ENCODE peak calls at places on chromosome 21, in eight cellular contexts. T is CD8-positive, alpha-beta T cell; X is OCI-LY7; J is ascending aorta; Z is breast epithelium; Y is body of pancreas; B is heart left ventricle; S is SK-N-SH. M is an unnamed sample.
A peak's percentile ranks its signal among the peaks of the same experiment; 100 is the strongest.

GRCh38 chr21:44375281-44375651 is 21.8 kb downstream of the TRPM2 start:
- DNase-seq in T (peak; percentile 19), X (no peak), J (peak; percentile 75), Z (no peak), Y (no peak), B (no peak), S (no peak), M (no peak)

GRCh38 chr21:29416268-29416667 is 117.5 kb downstream of the BACH1 start:
- DNase-seq in T (no peak), X (no peak), J (no peak), Z (no peak), Y (no peak), B (no peak), S (no peak), M (no peak)

GRCh38 chr21:16468191-16468590 is 738.4 kb downstream of the USP25 start:
- DNase-seq in T (no peak), X (no peak), J (no peak), Z (no peak), Y (no peak), B (no peak), S (no peak), M (no peak)

GRCh38 chr21:37259426-37259825 is 7.7 kb downstream of the VPS26C start:
- DNase-seq in T (no peak), X (no peak), J (no peak), Z (no peak), Y (no peak), B (no peak), S (no peak), M (no peak)

GRCh38 chr21:38841472-38841871 is 35.7 kb downstream of the ETS2 start:
- DNase-seq in T (no peak), X (no peak), J (no peak), Z (no peak), Y (no peak), B (no peak), S (no peak), M (no peak)

GRCh38 chr21:40160911-40161310 is 293.7 kb downstream of the PCP4 start:
- DNase-seq in T (no peak), X (no peak), J (no peak), Z (no peak), Y (no peak), B (no peak), S (no peak), M (peak; percentile 19)

GRCh38 chr21:35113064-35113463 is 64.0 kb upstream of the RUNX1 start:
- DNase-seq in T (no peak), X (no peak), J (no peak), Z (no peak), Y (no peak), B (no peak), S (no peak), M (no peak)

GRCh38 chr21:28932717-28933116 is 60.0 kb downstream of the LTN1 start:
- DNase-seq in T (no peak), X (no peak), J (no peak), Z (no peak), Y (no peak), B (no peak), S (no peak), M (no peak)

GRCh38 chr21:42111811-42112210 is 40.7 kb downstream of the UMODL1 start:
- DNase-seq in T (no peak), X (no peak), J (no peak), Z (no peak), Y (no peak), B (no peak), S (no peak), M (no peak)

GRCh38 chr21:42109873-42110525 is 38.9 kb downstream of the UMODL1 start:
- DNase-seq in T (no peak), X (no peak), J (no peak), Z (no peak), Y (no peak), B (no peak), S (no peak), M (no peak)

GRCh38 chr21:42112223-42112622 is 41.1 kb downstream of the UMODL1 start:
- DNase-seq in T (no peak), X (peak; percentile 48), J (no peak), Z (no peak), Y (no peak), B (no peak), S (no peak), M (no peak)

GRCh38 chr21:42111470-42111743 is 40.3 kb downstream of the UMODL1 start:
- DNase-seq in T (no peak), X (no peak), J (no peak), Z (no peak), Y (no peak), B (no peak), S (no peak), M (no peak)

DNA sequence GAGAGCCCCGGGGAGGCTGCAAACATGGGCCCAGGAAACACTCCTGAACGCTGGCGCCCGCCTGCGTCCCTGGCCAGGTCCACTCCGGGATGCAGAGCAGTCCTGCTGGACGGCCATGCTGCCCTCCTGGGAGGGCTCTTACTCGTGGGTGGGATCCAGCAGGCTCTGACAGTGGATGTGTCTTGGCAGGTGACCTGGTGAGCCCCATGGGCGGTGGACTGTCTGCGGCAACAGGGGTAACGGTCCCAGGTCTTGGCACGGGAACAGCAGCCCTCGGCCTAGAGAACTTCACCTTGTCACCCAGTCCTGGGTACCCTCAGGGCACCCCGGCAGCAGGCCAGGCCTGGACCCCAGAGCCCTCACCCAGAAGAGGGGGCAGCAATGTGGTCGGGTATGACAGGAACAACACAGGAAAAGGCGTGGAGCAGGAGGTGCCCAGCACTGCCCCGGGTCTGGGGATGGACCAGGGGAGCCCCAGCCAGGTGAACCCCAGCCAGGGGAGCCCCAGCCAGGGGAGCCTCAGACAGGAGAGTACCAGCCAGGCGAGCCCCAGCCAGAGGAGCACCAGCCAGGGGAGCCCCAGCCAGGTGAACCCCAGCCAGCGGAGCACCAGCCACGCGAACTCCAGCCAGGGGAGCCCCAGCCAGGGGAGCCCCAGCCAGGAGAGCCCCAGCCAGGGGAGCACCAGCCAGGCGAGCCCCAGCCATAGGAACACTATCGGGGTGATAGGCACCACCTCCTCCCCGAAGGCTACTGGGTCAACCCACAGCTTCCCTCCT is 39.8 kb downstream of the UMODL1 start:
- DNase-seq in T (no peak), X (no peak), J (no peak), Z (no peak), Y (no peak), B (no peak), S (no peak), M (no peak)
- H3K4me1 ChIP-seq in T (peaks cover 20% of the 10 kb centered on the region), X (peaks cover 34% of the 10 kb centered on the region), J (no peaks in the 10 kb centered on the region), Z (peaks cover 4% of the 10 kb centered on the region), Y (peaks cover 6% of the 10 kb centered on the region), B (no peaks in the 10 kb centered on the region), S (peaks cover 6% of the 10 kb centered on the region), M (peaks cover 2% of the 10 kb centered on the region)

DNA sequence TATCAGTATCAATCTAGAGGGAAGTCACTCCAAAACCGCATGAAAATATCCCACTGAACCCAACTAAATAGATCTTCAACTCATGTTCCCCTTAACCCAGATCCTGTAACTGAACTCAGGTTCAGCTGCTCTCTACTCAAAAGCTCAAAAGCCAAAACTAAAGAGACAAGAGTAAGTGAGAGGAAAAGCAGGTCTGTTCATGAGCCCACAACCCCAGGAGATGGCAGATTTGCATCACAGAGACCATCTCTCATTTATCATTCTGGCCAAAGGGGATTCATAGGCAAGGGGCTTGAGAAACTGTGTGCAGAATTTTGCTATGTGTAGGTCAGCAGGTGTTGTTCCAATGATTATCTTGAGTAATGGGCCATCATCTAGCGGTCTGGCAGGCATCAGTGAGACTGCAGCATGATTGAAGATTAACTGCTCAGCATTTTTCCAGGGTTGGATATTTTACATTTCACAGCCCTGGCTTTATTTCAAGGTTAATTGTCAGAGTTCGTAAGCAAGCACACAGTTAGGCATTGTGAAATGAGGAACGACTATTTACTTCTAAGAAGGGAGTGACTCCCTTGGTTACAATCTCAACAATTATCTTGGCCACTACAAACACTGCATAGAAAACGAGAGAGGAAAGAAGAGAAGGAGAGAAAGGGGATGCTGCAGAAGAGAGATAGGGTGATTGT is 1204.5 kb upstream of the TMPRSS15 start:
- DNase-seq in T (no peak), X (no peak), J (no peak), Z (no peak), Y (no peak), B (no peak), S (no peak), M (no peak)
- TF ChIP-seq CTCF in T (no peak), X (no peak), J (no peak), Z (no peak), Y (peak; percentile 21), B (no peak), S (no peak), M (no peak)

DNA sequence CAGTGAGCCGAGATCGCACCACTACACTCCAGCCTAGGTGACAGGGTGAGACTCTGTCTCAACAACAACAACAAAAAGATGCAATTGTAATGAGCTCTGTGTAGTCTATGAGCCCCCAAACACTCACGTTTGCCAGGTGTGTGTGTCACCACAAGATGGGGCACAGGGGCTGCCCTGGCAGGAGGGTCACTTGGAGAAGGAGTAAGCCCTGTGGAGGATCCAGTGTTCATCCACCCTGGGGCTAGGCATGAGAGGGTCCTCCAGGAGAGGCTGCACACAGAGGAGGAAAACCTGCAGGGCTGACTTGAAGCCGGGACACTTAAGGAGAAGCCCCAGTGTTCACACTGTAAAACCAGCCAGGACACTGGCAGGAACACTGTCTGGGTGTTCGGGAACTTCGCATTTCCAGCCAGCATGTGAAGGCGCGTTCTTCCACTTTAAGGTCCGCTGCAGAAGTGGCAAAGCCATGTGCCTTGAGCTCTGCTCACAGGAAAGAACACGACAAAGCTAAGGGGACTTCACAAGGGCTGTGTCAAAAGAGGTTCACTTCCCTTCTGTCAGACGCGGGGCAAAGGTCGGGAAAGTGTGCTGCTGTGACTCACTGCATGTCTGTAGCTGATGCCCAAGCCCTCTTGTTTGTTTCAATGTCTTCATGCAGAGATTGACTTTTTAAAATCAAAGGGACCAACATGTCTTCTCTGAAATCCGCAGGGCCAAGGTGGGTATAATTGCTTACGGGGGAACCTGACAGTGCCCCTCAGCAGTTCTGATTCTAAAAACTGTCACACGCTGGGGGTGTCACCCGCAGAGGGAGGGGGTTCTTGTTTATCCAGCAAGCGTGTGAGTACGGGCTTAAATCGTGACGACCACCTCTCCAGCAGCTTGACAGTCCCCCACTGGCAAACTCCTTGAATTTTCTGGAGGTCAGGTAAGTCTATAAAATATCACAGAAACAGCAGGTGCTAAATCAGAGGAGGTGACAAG is 102.8 kb downstream of the RIPK4 start:
- DNase-seq in T (no peak), X (no peak), J (no peak), Z (no peak), Y (no peak), B (no peak), S (no peak), M (no peak)
- H3K27ac ChIP-seq in T (no peak overlapping the region), X (no peak overlapping the region), J (peak overlapping the region; percentile 37), Z (no peak overlapping the region), Y (no peak overlapping the region), B (no peak overlapping the region), S (no peak overlapping the region), M (no peak overlapping the region)

GRCh38 chr21:34035619-34036354 is 37.6 kb upstream of the MRPS6 start:
- DNase-seq in T (no peak), X (no peak), J (no peak), Z (no peak), Y (no peak), B (no peak), S (no peak), M (no peak)
- H3K4me1 ChIP-seq in T (no peaks in the 10 kb centered on the region), X (peaks cover 9% of the 10 kb centered on the region), J (no peaks in the 10 kb centered on the region), Z (no peaks in the 10 kb centered on the region), Y (no peaks in the 10 kb centered on the region), B (no peaks in the 10 kb centered on the region), S (no peaks in the 10 kb centered on the region), M (no peaks in the 10 kb centered on the region)

DNA sequence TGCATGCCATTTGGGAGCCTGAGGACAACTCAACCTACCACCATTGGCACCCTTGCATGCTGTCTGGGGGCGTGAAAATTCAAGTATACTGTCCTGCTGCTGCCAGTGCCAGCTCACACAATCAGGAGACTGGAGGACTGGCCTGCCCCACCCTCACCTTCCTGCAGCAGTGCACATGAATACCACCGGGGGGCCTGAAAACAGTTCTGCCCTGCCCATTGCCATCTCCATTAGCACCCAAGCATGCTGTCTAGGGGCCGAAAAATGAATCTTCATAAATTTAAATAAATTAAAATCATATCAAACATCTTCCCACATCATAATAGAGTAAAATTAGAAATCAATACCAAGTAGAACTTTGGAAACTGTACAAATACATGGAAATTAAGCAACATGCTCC is 322.1 kb upstream of the TMPRSS15 start:
- DNase-seq in T (no peak), X (no peak), J (no peak), Z (no peak), Y (no peak), B (no peak), S (no peak), M (no peak)
- TF ChIP-seq CTCF in T (no peak), X (peak; percentile 30), J (no peak), Z (no peak), Y (no peak), B (no peak), S (no peak), M (no peak)